ENCODE peak calls at places on chromosomes 1 and 21, in seven cellular contexts. O, N, X, C, T, K and W are unnamed samples.

GRCh38 chr1:7421471-7422075 is 349.5 kb upstream of the VAMP3 start:
- DNase-seq in O (no peak), N (no peak), X (no peak), C (no peak), T (no peak), K (no peak), W (no peak)

GRCh38 chr1:76868154-76868882 is 1.0 kb downstream of the ST6GALNAC5 start:
- DNase-seq in O (no peak), N (no peak), X (no peak), C (peak; percentile 90), T (peak; percentile 3), K (no peak), W (no peak)

GRCh38 chr1:181112071-181112929 is 23.8 kb downstream of the IER5 start:
- DNase-seq in O (no peak), N (no peak), X (no peak), C (no peak), T (no peak), K (peak; percentile 60), W (no peak)

GRCh38 chr1:201141418-201141817 is 12.9 kb downstream of the TMEM9 start:
- DNase-seq in O (no peak), N (no peak), X (no peak), C (no peak), T (no peak), K (no peak), W (no peak)

GRCh38 chr1:228016653-228017355 is 10.0 kb downstream of the WNT3A start:
- DNase-seq in O (no peak), N (no peak), X (no peak), C (no peak), T (no peak), K (no peak), W (no peak)

GRCh38 chr1:228198977-228199590 is 8.8 kb upstream of the OBSCN start:
- DNase-seq in O (no peak), N (no peak), X (no peak), C (no peak), T (no peak), K (no peak), W (no peak)

GRCh38 chr1:27391511-27392095 is 819 bp upstream of the GPR3 start:
- DNase-seq in O (no peak), N (peak; percentile 14), X (no peak), C (peak; percentile 56), T (peak; percentile 48), K (peak; percentile 70), W (no peak)

GRCh38 chr1:57798499-57798898 is 374.6 kb upstream of the DAB1 start:
- DNase-seq in O (no peak), N (no peak), X (no peak), C (no peak), T (no peak), K (no peak), W (no peak)

GRCh38 chr21:39938086-39938611 is 70.9 kb downstream of the PCP4 start:
- DNase-seq in O (no peak), N (no peak), X (no peak), C (no peak), T (peak; percentile 5), K (no peak), W (no peak)

GRCh38 chr1:92909321-92909720 is 51.9 kb downstream of the DIPK1A start:
- DNase-seq in O (no peak), N (no peak), X (no peak), C (no peak), T (no peak), K (no peak), W (no peak)

GRCh38 chr1:21573971-21574458 is 64.8 kb downstream of the ALPL start:
- DNase-seq in O (no peak), N (no peak), X (no peak), C (peak; percentile 86), T (peak; percentile 51), K (peak; percentile 90), W (no peak)

GRCh38 chr21:45539046-45539795 is 3.0 kb downstream of the SLC19A1 start:
- DNase-seq in O (no peak), N (no peak), X (no peak), C (no peak), T (no peak), K (no peak), W (no peak)

GRCh38 chr1:201535778-201536245 is 3.1 kb upstream of the NAV1 start:
- DNase-seq in O (no peak), N (no peak), X (no peak), C (no peak), T (no peak), K (no peak), W (no peak)

GRCh38 chr21:42530167-42530518 is 16.5 kb downstream of the SLC37A1 start:
- DNase-seq in O (no peak), N (no peak), X (no peak), C (no peak), T (no peak), K (no peak), W (no peak)

GRCh38 chr1:233730809-233731208 is 116.9 kb downstream of the KCNK1 start:
- DNase-seq in O (no peak), N (no peak), X (no peak), C (peak; percentile 32), T (no peak), K (no peak), W (no peak)

GRCh38 chr21:36478207-36478701 is 1.7 kb downstream of the CLDN14 start:
- DNase-seq in O (no peak), N (no peak), X (no peak), C (no peak), T (no peak), K (no peak), W (no peak)

GRCh38 chr1:3652538-3653285 is 396 bp downstream of the TP73 start:
- DNase-seq in O (no peak), N (no peak), X (no peak), C (peak; percentile 54), T (no peak), K (no peak), W (no peak)

GRCh38 chr21:17428980-17429379 is 83.9 kb upstream of the CXADR start:
- DNase-seq in O (no peak), N (no peak), X (no peak), C (no peak), T (no peak), K (no peak), W (no peak)

GRCh38 chr1:61808968-61809367 is 66.7 kb downstream of the PATJ start:
- DNase-seq in O (no peak), N (no peak), X (no peak), C (no peak), T (no peak), K (no peak), W (no peak)

GRCh38 chr1:147389532-147390184 is 147.2 kb downstream of the CHD1L start:
- DNase-seq in O (peak; percentile 7), N (no peak), X (no peak), C (peak; percentile 68), T (no peak), K (no peak), W (no peak)

GRCh38 chr21:44656868-44657267 is 864 bp upstream of the KRTAP12-3 start:
- DNase-seq in O (no peak), N (no peak), X (no peak), C (no peak), T (no peak), K (no peak), W (no peak)

GRCh38 chr1:69038379-69038778 is 529.3 kb upstream of the LRRC7 start:
- DNase-seq in O (no peak), N (no peak), X (no peak), C (no peak), T (no peak), K (no peak), W (no peak)

GRCh38 chr1:116207126-116207735 is 96.0 kb downstream of the MAB21L3 start:
- DNase-seq in O (no peak), N (no peak), X (no peak), C (no peak), T (no peak), K (no peak), W (no peak)